ENCODE peak calls at places on chromosomes 5 and 9, in six cellular contexts. J is transverse colon, T is A549, Y is K562, H is sigmoid colon, Z is SK-N-SH. M is an unnamed sample.

GRCh38 chr5:36417668-36418067 is 116.0 kb upstream of the RANBP3L start:
- DNase-seq in J (no peak), T (no peak), Y (no peak), H (no peak), Z (no peak), M (no peak)

GRCh38 chr9:114968710-114969109 is 38.3 kb upstream of the TNFSF8 start:
- DNase-seq in J (no peak), T (no peak), Y (no peak), H (no peak), Z (no peak), M (no peak)

GRCh38 chr5:76547242-76547890 is 75.8 kb downstream of the F2RL2 start:
- DNase-seq in J (no peak), T (no peak), Y (no peak), H (no peak), Z (no peak), M (peak; percentile 22)

GRCh38 chr5:145204741-145205140 is 630.4 kb downstream of the PRELID2 start:
- DNase-seq in J (no peak), T (no peak), Y (no peak), H (no peak), Z (no peak), M (no peak)

GRCh38 chr9:70121818-70122436 is 78.3 kb downstream of the MAMDC2 start:
- DNase-seq in J (no peak), T (no peak), Y (no peak), H (no peak), Z (no peak), M (no peak)

GRCh38 chr9:89878003-89878411 is 273.2 kb downstream of the GADD45G start:
- DNase-seq in J (no peak), T (no peak), Y (no peak), H (peak; percentile 46), Z (no peak), M (no peak)

GRCh38 chr5:174044855-174045254 is 651 bp upstream of the NSG2 start:
- DNase-seq in J (no peak), T (no peak), Y (no peak), H (no peak), Z (no peak), M (no peak)

GRCh38 chr9:133055788-133056420 is 5.9 kb upstream of the CEL start:
- DNase-seq in J (no peak), T (no peak), Y (no peak), H (no peak), Z (no peak), M (no peak)

GRCh38 chr5:14929293-14930065 is 57.9 kb upstream of the ANKH start:
- DNase-seq in J (no peak), T (no peak), Y (no peak), H (no peak), Z (no peak), M (no peak)

GRCh38 chr5:171444582-171444981 is 25.1 kb downstream of the FGF18 start:
- DNase-seq in J (no peak), T (no peak), Y (no peak), H (no peak), Z (no peak), M (no peak)

GRCh38 chr9:134225816-134226215 is 61.5 kb upstream of the RNU6ATAC start:
- DNase-seq in J (no peak), T (no peak), Y (no peak), H (peak; percentile 58), Z (no peak), M (no peak)

GRCh38 chr5:135881244-135881643 is 14.4 kb downstream of the IL9 start:
- DNase-seq in J (no peak), T (no peak), Y (no peak), H (peak; percentile 83), Z (no peak), M (no peak)

GRCh38 chr5:6705088-6705487 is 8.1 kb upstream of the TENT4A start:
- DNase-seq in J (no peak), T (no peak), Y (no peak), H (no peak), Z (no peak), M (no peak)

GRCh38 chr5:161544350-161544765 is 2.2 kb downstream of the GABRB2 start:
- DNase-seq in J (peak; percentile 33), T (peak; percentile 55), Y (peak; percentile 66), H (no peak), Z (peak; percentile 61), M (no peak)

GRCh38 chr5:142145106-142145900 is 36.7 kb downstream of the NDFIP1 start:
- DNase-seq in J (peak; percentile 61), T (peak; percentile 73), Y (peak; percentile 54), H (peak; percentile 69), Z (peak; percentile 57), M (peak; percentile 91)

GRCh38 chr9:81685763-81686613 is 3.4 kb downstream of the TLE1 start:
- DNase-seq in J (no peak), T (peak; percentile 38), Y (no peak), H (no peak), Z (no peak), M (no peak)

GRCh38 chr9:14932246-14932645 is 22.0 kb upstream of the FREM1 start:
- DNase-seq in J (no peak), T (no peak), Y (no peak), H (no peak), Z (no peak), M (no peak)

GRCh38 chr9:121201045-121201737 is 478 bp downstream of the RAB14 start:
- DNase-seq in J (peak; percentile 60), T (no peak), Y (peak; percentile 78), H (peak; percentile 71), Z (no peak), M (no peak)

GRCh38 chr5:8906303-8906967 is 639.4 kb downstream of the SEMA5A start:
- DNase-seq in J (no peak), T (peak; percentile 4), Y (no peak), H (no peak), Z (no peak), M (no peak)

GRCh38 chr9:21995652-21996275 is 1.2 kb downstream of the CDKN2B-AS1 start:
- DNase-seq in J (peak; percentile 45), T (no peak), Y (no peak), H (no peak), Z (peak; percentile 68), M (no peak)

GRCh38 chr5:16965581-16965980 is 29.5 kb upstream of the MYO10 start:
- DNase-seq in J (no peak), T (no peak), Y (no peak), H (no peak), Z (no peak), M (no peak)

GRCh38 chr9:121744002-121744686 is 92.7 kb downstream of the DAB2IP start:
- DNase-seq in J (peak; percentile 75), T (peak; percentile 62), Y (peak; percentile 51), H (peak; percentile 84), Z (peak; percentile 68), M (peak; percentile 52)

GRCh38 chr5:91499943-91500531 is 116.9 kb upstream of the ARRDC3 start:
- DNase-seq in J (no peak), T (peak; percentile 42), Y (peak; percentile 44), H (no peak), Z (peak; percentile 44), M (no peak)

GRCh38 chr9:35594471-35594870 is 10.6 kb upstream of the TESK1 start:
- DNase-seq in J (no peak), T (no peak), Y (no peak), H (no peak), Z (no peak), M (no peak)

GRCh38 chr5:164091836-164092235 is 586.4 kb downstream of the MAT2B start:
- DNase-seq in J (no peak), T (no peak), Y (no peak), H (no peak), Z (no peak), M (no peak)

GRCh38 chr9:25716220-25716872 is 38.1 kb upstream of the TUSC1 start:
- DNase-seq in J (peak; percentile 15), T (peak; percentile 35), Y (no peak), H (no peak), Z (peak; percentile 62), M (peak; percentile 4)

GRCh38 chr5:180618830-180619562 is 27.7 kb upstream of the SCGB3A1 start:
- DNase-seq in J (no peak), T (peak; percentile 83), Y (no peak), H (no peak), Z (peak; percentile 91), M (no peak)
- TF ChIP-seq EP300 in J (no peak), T (no peak), Y (no peak), H (no peak), Z (no peak), M (no peak)

GRCh38 chr9:125177888-125178287 is 11.7 kb downstream of the PPP6C start:
- DNase-seq in J (no peak), T (no peak), Y (no peak), H (no peak), Z (no peak), M (no peak)

GRCh38 chr9:125166762-125167161 is 22.8 kb downstream of the PPP6C start:
- DNase-seq in J (no peak), T (no peak), Y (no peak), H (no peak), Z (no peak), M (no peak)

GRCh38 chr9:125169889-125170288 is 19.7 kb downstream of the PPP6C start:
- DNase-seq in J (no peak), T (no peak), Y (no peak), H (no peak), Z (no peak), M (no peak)

GRCh38 chr9:125176632-125177031 is 13.0 kb downstream of the PPP6C start:
- DNase-seq in J (no peak), T (no peak), Y (peak; percentile 37), H (no peak), Z (peak; percentile 30), M (no peak)

DNA sequence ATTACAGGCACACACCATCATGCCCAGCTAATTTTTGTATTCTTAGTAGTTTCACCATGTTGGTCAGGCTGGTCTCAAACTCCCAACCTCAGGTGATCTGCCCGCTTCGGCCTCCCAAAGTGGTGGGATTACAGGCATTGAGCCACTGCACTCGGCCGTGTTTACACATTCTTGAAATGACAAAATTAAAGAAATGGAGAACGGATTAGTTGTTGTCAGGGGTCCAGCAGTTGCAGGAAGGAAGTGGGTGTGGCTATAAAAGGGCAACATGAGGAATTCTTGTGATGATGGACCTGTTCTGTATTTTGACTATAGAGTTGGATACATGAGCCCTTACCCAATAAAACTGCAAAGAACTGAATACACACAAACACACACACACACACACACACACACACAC is 17.3 kb downstream of the PPP6C start:
- DNase-seq in J (no peak), T (no peak), Y (no peak), H (no peak), Z (no peak), M (no peak)
- TF ChIP-seq CTCF in J (no peak), T (no peak), Y (no peak), H (no peak), Z (no peak), M (no peak)

GRCh38 chr9:101486693-101487442 is 46.8 kb upstream of the RNF20 start:
- DNase-seq in J (peak; percentile 68), T (peak; percentile 81), Y (peak; percentile 18), H (peak; percentile 67), Z (peak; percentile 86), M (no peak)
- TF ChIP-seq EP300 in J (no peak), T (no peak), Y (no peak), H (no peak), Z (no peak), M (no peak)

DNA sequence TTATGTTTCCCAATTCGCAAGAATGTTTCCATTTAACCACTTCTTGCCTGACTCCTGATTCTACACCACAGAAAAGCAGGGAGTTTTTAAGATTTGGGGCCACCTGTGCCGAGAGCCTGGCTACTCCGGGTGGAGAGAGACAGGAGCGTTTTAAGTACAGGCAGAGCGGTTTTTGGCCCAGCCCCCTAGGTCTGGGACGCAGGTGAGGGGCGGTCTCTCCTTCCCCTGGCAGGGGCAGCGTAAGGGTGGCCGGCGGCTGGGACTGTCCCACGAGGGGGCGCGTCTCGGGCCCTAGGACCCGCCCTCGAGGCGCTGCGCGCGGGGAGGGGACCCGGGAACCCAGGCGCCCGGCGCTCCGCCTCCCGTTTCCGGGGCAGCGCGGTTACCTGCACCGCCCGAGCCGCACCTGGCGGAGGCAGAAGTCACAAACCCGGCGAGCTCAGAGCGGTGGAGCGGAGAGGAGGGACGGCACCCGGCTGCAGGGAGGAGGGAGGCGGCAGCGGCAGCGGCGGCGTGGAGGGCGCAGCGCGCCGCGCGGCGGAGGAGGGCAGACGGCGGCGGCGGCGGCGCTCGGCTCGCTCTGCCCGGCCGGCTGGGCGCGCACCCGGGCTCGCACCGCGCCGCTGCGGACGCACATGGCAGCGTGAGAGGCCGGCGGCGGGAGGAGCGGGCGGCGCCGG is at the start of gene WWC1:
- DNase-seq in J (peak; percentile 91), T (peak; percentile 84), Y (peak; percentile 42), H (no peak), Z (peak; percentile 92), M (no peak)
- TF ChIP-seq CTCF in J (peak; percentile 24), T (peak; percentile 32), Y (no peak), H (no peak), Z (peak; percentile 54), M (no peak)